ENCODE peak calls at places on chromosomes 6 and 20, in six cellular contexts. F, E, M, R, I and J are unnamed samples.

GRCh38 chr6:144315226-144315980 is 30.3 kb downstream of the UTRN start:
- DNase-seq in F (no peak), I (no peak), R (no peak), M (no peak), E (no peak), J (no peak)

GRCh38 chr6:146999766-147000165 is 204.5 kb upstream of the STXBP5 start:
- DNase-seq in M (no peak), E (no peak), F (no peak), R (no peak), I (no peak), J (no peak)

GRCh38 chr20:33570743-33571142 is 80.8 kb downstream of the CBFA2T2 start:
- DNase-seq in F (no peak), R (no peak), M (no peak), E (peak), I (peak), J (no peak)

GRCh38 chr6:27591660-27592059 is 118.8 kb upstream of the ZNF184 start:
- DNase-seq in R (no peak), I (peak), E (peak), M (no peak), F (no peak), J (no peak)

GRCh38 chr20:8853805-8854338 is 215.0 kb upstream of the PLCB4 start:
- DNase-seq in F (no peak), M (peak), E (peak), R (peak), I (peak), J (peak)

GRCh38 chr6:36118550-36119107 is 11.7 kb upstream of the MAPK13 start:
- DNase-seq in I (no peak), E (peak), F (no peak), R (no peak), M (peak), J (no peak)

GRCh38 chr6:27592481-27593199 is 119.7 kb upstream of the ZNF184 start:
- DNase-seq in M (no peak), E (peak), I (peak), F (peak), R (peak), J (no peak)

GRCh38 chr20:62536731-62537401 is 61.1 kb upstream of the GATA5 start:
- DNase-seq in R (no peak), E (no peak), I (no peak), M (no peak), F (no peak), J (no peak)

GRCh38 chr6:162416845-162417537 is 310.6 kb downstream of the PRKN start:
- DNase-seq in M (no peak), I (no peak), E (no peak), F (no peak), R (no peak), J (no peak)

GRCh38 chr20:50670126-50670862 is 21.0 kb downstream of the RIPOR3 start:
- DNase-seq in I (no peak), R (peak), F (no peak), E (no peak), M (no peak), J (no peak)

GRCh38 chr20:34302312-34302722 is 838 bp downstream of the AHCY start:
- DNase-seq in M (no peak), F (peak), R (peak), E (no peak), I (no peak), J (no peak)

GRCh38 chr6:28980797-28981390 is 24.2 kb downstream of the ZNF311 start:
- DNase-seq in R (peak), M (no peak), I (peak), F (no peak), E (peak), J (no peak)